ENCODE peak calls at places on chromosomes 11 and 22, in six cellular contexts. One of them, this sample, is unnamed. For H3K4me1, the result is how much of the 10 kb centered on the place peaks cover.

GRCh38 chr11:114343493-114343892 is 47.3 kb downstream of the NNMT start:
- DNase-seq in colonic mucosa: no peak
- DNase-seq in thoracic aorta: no peak
- DNase-seq in uterus: no peak
- DNase-seq in cardiac muscle cell: no peak
- DNase-seq in CD4-positive, CD25-positive, alpha-beta regulatory T cell: no peak
- DNase-seq in this sample: no peak

GRCh38 chr11:121282376-121282775 is 10.2 kb upstream of the SC5D start:
- DNase-seq in CD4-positive, CD25-positive, alpha-beta regulatory T cell: no peak
- DNase-seq in thoracic aorta: no peak
- DNase-seq in cardiac muscle cell: no peak
- DNase-seq in colonic mucosa: no peak
- DNase-seq in uterus: no peak
- DNase-seq in this sample: no peak

GRCh38 chr22:26610072-26610958 is 7.5 kb downstream of the CRYBB1 start:
- DNase-seq in cardiac muscle cell: no peak
- DNase-seq in thoracic aorta: no peak
- DNase-seq in CD4-positive, CD25-positive, alpha-beta regulatory T cell: peak
- DNase-seq in uterus: no peak
- DNase-seq in colonic mucosa: peak
- DNase-seq in this sample: no peak

GRCh38 chr11:117300301-117300700 is 9.2 kb downstream of the BACE1-AS start:
- DNase-seq in colonic mucosa: no peak
- DNase-seq in CD4-positive, CD25-positive, alpha-beta regulatory T cell: no peak
- DNase-seq in uterus: peak
- DNase-seq in cardiac muscle cell: peak
- DNase-seq in thoracic aorta: no peak
- DNase-seq in this sample: no peak

GRCh38 chr11:70933986-70934583 is 318.3 kb downstream of the SHANK2 start:
- DNase-seq in colonic mucosa: no peak
- DNase-seq in uterus: no peak
- DNase-seq in thoracic aorta: no peak
- DNase-seq in CD4-positive, CD25-positive, alpha-beta regulatory T cell: no peak
- DNase-seq in cardiac muscle cell: no peak
- DNase-seq in this sample: no peak

GRCh38 chr11:93541884-93542752 is 1.1 kb downstream of the SMCO4 start:
- DNase-seq in thoracic aorta: no peak
- DNase-seq in uterus: peak
- DNase-seq in colonic mucosa: peak
- DNase-seq in CD4-positive, CD25-positive, alpha-beta regulatory T cell: peak
- DNase-seq in cardiac muscle cell: peak
- DNase-seq in this sample: no peak

GRCh38 chr11:32386770-32387377 is 48.5 kb downstream of the WT1 start:
- DNase-seq in thoracic aorta: no peak
- DNase-seq in cardiac muscle cell: peak
- DNase-seq in uterus: peak
- DNase-seq in CD4-positive, CD25-positive, alpha-beta regulatory T cell: no peak
- DNase-seq in colonic mucosa: no peak
- DNase-seq in this sample: no peak

GRCh38 chr22:24304067-24304675 is 33.5 kb downstream of the SPECC1L start:
- DNase-seq in CD4-positive, CD25-positive, alpha-beta regulatory T cell: no peak
- DNase-seq in thoracic aorta: no peak
- DNase-seq in cardiac muscle cell: no peak
- DNase-seq in uterus: no peak
- DNase-seq in colonic mucosa: no peak
- DNase-seq in this sample: no peak

GRCh38 chr22:50177537-50178470 is 7.3 kb downstream of the PANX2 start:
- DNase-seq in thoracic aorta: no peak
- DNase-seq in CD4-positive, CD25-positive, alpha-beta regulatory T cell: no peak
- DNase-seq in colonic mucosa: no peak
- DNase-seq in cardiac muscle cell: no peak
- DNase-seq in uterus: no peak
- DNase-seq in this sample: no peak

GRCh38 chr22:23261900-23262450 is 81.7 kb downstream of the BCR start:
- DNase-seq in uterus: no peak
- DNase-seq in CD4-positive, CD25-positive, alpha-beta regulatory T cell: no peak
- DNase-seq in colonic mucosa: no peak
- DNase-seq in cardiac muscle cell: no peak
- DNase-seq in thoracic aorta: no peak
- DNase-seq in this sample: no peak

GRCh38 chr11:61195710-61196109 is 7.6 kb upstream of the PGA3 start:
- DNase-seq in thoracic aorta: no peak
- DNase-seq in cardiac muscle cell: no peak
- DNase-seq in colonic mucosa: no peak
- DNase-seq in uterus: no peak
- DNase-seq in CD4-positive, CD25-positive, alpha-beta regulatory T cell: no peak
- DNase-seq in this sample: no peak

DNA sequence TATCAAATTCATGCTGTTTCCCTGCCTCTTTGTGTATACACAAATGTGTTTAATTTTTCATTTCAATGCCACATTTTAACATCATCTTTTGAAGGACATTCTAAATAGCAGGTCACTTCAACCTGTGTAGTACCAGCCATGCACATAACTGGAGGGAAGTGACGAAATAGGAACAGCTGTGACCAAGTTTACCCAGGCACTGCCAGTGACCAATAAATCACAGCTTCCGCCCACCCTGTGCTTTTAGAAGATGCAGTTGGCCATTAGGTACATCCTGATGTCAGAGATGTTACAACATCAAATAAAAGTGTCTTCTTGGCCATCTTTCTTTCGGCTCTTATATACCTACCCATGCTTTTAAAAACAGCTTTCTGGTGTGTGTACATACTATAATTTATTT is 7.8 kb downstream of the LDLRAD3 start:
- DNase-seq in cardiac muscle cell: no peak
- DNase-seq in thoracic aorta: no peak
- DNase-seq in colonic mucosa: no peak
- DNase-seq in uterus: peak
- DNase-seq in CD4-positive, CD25-positive, alpha-beta regulatory T cell: no peak
- DNase-seq in this sample: no peak
- H3K4me1 ChIP-seq in cardiac muscle cell: under half
- H3K4me1 ChIP-seq in thoracic aorta: under half
- H3K4me1 ChIP-seq in colonic mucosa: under half
- H3K4me1 ChIP-seq in uterus: under half
- H3K4me1 ChIP-seq in CD4-positive, CD25-positive, alpha-beta regulatory T cell: under half
- H3K4me1 ChIP-seq in this sample: under half

DNA sequence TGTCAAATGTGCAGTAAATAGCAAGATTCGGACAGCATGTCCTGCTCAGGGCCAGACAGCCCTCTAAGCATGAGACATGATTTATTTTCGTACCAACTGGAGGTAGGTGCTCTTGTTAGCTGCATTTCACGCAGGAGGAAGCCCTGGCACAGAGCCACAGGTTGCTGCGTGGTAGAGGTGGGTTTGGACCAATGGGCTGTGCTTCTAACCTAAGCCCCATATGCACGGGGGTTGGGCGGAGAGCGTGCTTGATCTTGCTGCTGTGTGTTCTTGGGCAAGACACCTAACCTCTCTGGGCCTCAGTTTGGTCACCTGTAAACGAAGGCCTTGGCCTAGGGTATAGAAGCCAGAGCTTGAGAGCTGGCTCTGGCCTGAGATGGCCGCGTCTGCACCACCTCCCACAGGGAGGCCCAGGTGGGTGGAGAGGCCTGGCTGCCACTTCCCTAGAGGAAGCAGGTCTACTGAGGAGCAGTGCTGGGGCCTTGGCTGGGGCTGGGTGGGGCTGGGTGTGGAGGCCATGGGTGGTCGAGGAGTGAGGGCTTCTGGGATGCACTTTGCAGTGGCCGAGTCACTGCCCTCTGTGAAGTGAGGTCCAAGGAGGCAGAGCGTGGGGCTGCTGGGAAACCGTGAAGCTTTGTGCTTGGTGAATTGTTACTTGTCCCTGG is 38.5 kb upstream of the GRAMD4 start:
- DNase-seq in colonic mucosa: peak
- DNase-seq in CD4-positive, CD25-positive, alpha-beta regulatory T cell: no peak
- DNase-seq in thoracic aorta: no peak
- DNase-seq in cardiac muscle cell: no peak
- DNase-seq in uterus: peak
- DNase-seq in this sample: no peak
- H3K4me1 ChIP-seq in colonic mucosa: under half
- H3K4me1 ChIP-seq in CD4-positive, CD25-positive, alpha-beta regulatory T cell: under half
- H3K4me1 ChIP-seq in thoracic aorta: under half
- H3K4me1 ChIP-seq in cardiac muscle cell: under half
- H3K4me1 ChIP-seq in uterus: under half
- H3K4me1 ChIP-seq in this sample: under half

GRCh38 chr11:66143264-66143566 is 73.1 kb downstream of the PACS1 start:
- DNase-seq in CD4-positive, CD25-positive, alpha-beta regulatory T cell: no peak
- DNase-seq in colonic mucosa: no peak
- DNase-seq in cardiac muscle cell: no peak
- DNase-seq in thoracic aorta: no peak
- DNase-seq in uterus: no peak
- DNase-seq in this sample: no peak

GRCh38 chr11:66136752-66137123 is 66.7 kb downstream of the PACS1 start:
- DNase-seq in thoracic aorta: no peak
- DNase-seq in CD4-positive, CD25-positive, alpha-beta regulatory T cell: no peak
- DNase-seq in cardiac muscle cell: no peak
- DNase-seq in colonic mucosa: no peak
- DNase-seq in uterus: no peak
- DNase-seq in this sample: no peak

GRCh38 chr11:66144000-66144678 is 74.1 kb downstream of the PACS1 start:
- DNase-seq in thoracic aorta: no peak
- DNase-seq in cardiac muscle cell: no peak
- DNase-seq in colonic mucosa: no peak
- DNase-seq in CD4-positive, CD25-positive, alpha-beta regulatory T cell: no peak
- DNase-seq in uterus: no peak
- DNase-seq in this sample: no peak

GRCh38 chr11:66142370-66143263 is 72.5 kb downstream of the PACS1 start:
- DNase-seq in uterus: no peak
- DNase-seq in cardiac muscle cell: no peak
- DNase-seq in thoracic aorta: no peak
- DNase-seq in colonic mucosa: no peak
- DNase-seq in CD4-positive, CD25-positive, alpha-beta regulatory T cell: no peak
- DNase-seq in this sample: no peak

DNA sequence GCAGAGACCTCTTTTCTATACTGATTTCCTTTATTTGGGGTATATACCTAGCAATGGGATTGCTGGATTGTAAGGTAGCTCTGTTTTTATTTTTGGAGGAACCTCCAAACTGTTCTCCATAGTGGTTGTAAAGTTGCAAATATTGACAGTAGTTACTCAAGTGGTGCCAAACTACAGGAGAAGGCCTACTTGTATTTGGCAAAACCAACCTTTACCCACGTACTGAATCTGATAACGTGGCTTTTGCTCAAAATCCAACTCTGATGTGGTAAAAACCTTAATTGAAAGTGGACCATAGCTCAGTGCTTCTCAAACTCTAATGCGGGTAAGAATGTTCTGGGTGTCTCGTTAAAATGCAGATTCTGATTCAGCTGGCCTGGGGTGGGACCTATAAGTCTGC is 69.7 kb downstream of the PACS1 start:
- DNase-seq in CD4-positive, CD25-positive, alpha-beta regulatory T cell: no peak
- DNase-seq in uterus: no peak
- DNase-seq in cardiac muscle cell: no peak
- DNase-seq in thoracic aorta: no peak
- DNase-seq in colonic mucosa: no peak
- DNase-seq in this sample: no peak
- H3K4me1 ChIP-seq in CD4-positive, CD25-positive, alpha-beta regulatory T cell: under half
- H3K4me1 ChIP-seq in uterus: under half
- H3K4me1 ChIP-seq in cardiac muscle cell: under half
- H3K4me1 ChIP-seq in thoracic aorta: under half
- H3K4me1 ChIP-seq in colonic mucosa: under half
- H3K4me1 ChIP-seq in this sample: under half

GRCh38 chr22:42608481-42609361 is 6.0 kb downstream of the POLDIP3 start:
- DNase-seq in colonic mucosa: no peak
- DNase-seq in CD4-positive, CD25-positive, alpha-beta regulatory T cell: no peak
- DNase-seq in uterus: no peak
- DNase-seq in thoracic aorta: no peak
- DNase-seq in cardiac muscle cell: no peak
- DNase-seq in this sample: no peak
- H3K4me1 ChIP-seq in colonic mucosa: under half
- H3K4me1 ChIP-seq in CD4-positive, CD25-positive, alpha-beta regulatory T cell: under half
- H3K4me1 ChIP-seq in uterus: under half
- H3K4me1 ChIP-seq in thoracic aorta: under half
- H3K4me1 ChIP-seq in cardiac muscle cell: under half
- H3K4me1 ChIP-seq in this sample: under half

GRCh38 chr11:1073261-1073724 is 1.4 kb upstream of the MUC2 start:
- DNase-seq in colonic mucosa: peak
- DNase-seq in CD4-positive, CD25-positive, alpha-beta regulatory T cell: no peak
- DNase-seq in uterus: peak
- DNase-seq in cardiac muscle cell: no peak
- DNase-seq in thoracic aorta: no peak
- DNase-seq in this sample: no peak
- H3K4me1 ChIP-seq in colonic mucosa: under half
- H3K4me1 ChIP-seq in CD4-positive, CD25-positive, alpha-beta regulatory T cell: under half
- H3K4me1 ChIP-seq in uterus: under half
- H3K4me1 ChIP-seq in cardiac muscle cell: under half
- H3K4me1 ChIP-seq in thoracic aorta: under half
- H3K4me1 ChIP-seq in this sample: under half

GRCh38 chr22:42308887-42309468 is 38.5 kb upstream of the TCF20 start:
- DNase-seq in thoracic aorta: no peak
- DNase-seq in CD4-positive, CD25-positive, alpha-beta regulatory T cell: no peak
- DNase-seq in cardiac muscle cell: no peak
- DNase-seq in colonic mucosa: no peak
- DNase-seq in uterus: no peak
- DNase-seq in this sample: no peak
- H3K4me1 ChIP-seq in thoracic aorta: under half
- H3K4me1 ChIP-seq in CD4-positive, CD25-positive, alpha-beta regulatory T cell: under half
- H3K4me1 ChIP-seq in cardiac muscle cell: under half
- H3K4me1 ChIP-seq in colonic mucosa: under half
- H3K4me1 ChIP-seq in uterus: under half
- H3K4me1 ChIP-seq in this sample: under half

GRCh38 chr11:102313225-102313940 is 3.9 kb upstream of the BIRC3 start:
- DNase-seq in CD4-positive, CD25-positive, alpha-beta regulatory T cell: no peak
- DNase-seq in cardiac muscle cell: no peak
- DNase-seq in thoracic aorta: no peak
- DNase-seq in colonic mucosa: no peak
- DNase-seq in uterus: no peak
- DNase-seq in this sample: no peak
- H3K4me1 ChIP-seq in CD4-positive, CD25-positive, alpha-beta regulatory T cell: half or more
- H3K4me1 ChIP-seq in cardiac muscle cell: under half
- H3K4me1 ChIP-seq in thoracic aorta: under half
- H3K4me1 ChIP-seq in colonic mucosa: under half
- H3K4me1 ChIP-seq in uterus: under half
- H3K4me1 ChIP-seq in this sample: under half